ENCODE peak calls at places on chromosomes 12 and 14, in five cellular contexts. B is NCI-H146, K is fibroblast of lung, Y is T47D, C is NCI-H774. J is an unnamed sample.
A peak's percentile ranks its signal among the peaks of the same experiment; 100 is the strongest.

GRCh38 chr12:108722992-108723766 is 8.1 kb downstream of the CORO1C start:
- DNase-seq in K (peak; percentile 96), Y (no peak), C (no peak), B (no peak), J (no peak)

GRCh38 chr12:6383572-6384498 is at the start of gene LTBR:
- DNase-seq in B (peak; percentile 94), C (peak; percentile 64), Y (peak; percentile 88), K (peak; percentile 82), J (peak; percentile 95)

GRCh38 chr12:126286203-126286602 is 1221.0 kb downstream of the AACS start:
- DNase-seq in Y (no peak), C (peak; percentile 96), K (no peak), B (no peak), J (no peak)

GRCh38 chr14:30252800-30253425 is 306.0 kb upstream of the G2E3 start:
- DNase-seq in C (no peak), Y (no peak), B (no peak), K (peak; percentile 53), J (no peak)

GRCh38 chr14:77131206-77131605 is 10.4 kb downstream of the ZDHHC22 start:
- DNase-seq in K (no peak), B (no peak), Y (no peak), C (no peak), J (no peak)

GRCh38 chr12:90028620-90029051 is 320.0 kb upstream of the ATP2B1 start:
- DNase-seq in B (no peak), K (peak; percentile 22), C (no peak), Y (peak; percentile 42), J (no peak)

GRCh38 chr12:30546121-30546520 is 149.5 kb downstream of the IPO8 start:
- DNase-seq in Y (no peak), C (no peak), B (no peak), K (no peak), J (no peak)

GRCh38 chr14:34059925-34060746 is 109.3 kb upstream of the EGLN3 start:
- DNase-seq in B (peak; percentile 35), Y (peak; percentile 87), C (peak; percentile 80), K (peak; percentile 79), J (peak; percentile 82)

GRCh38 chr14:64605926-64606685 is 56.3 kb downstream of the PPP1R36 start:
- DNase-seq in Y (no peak), B (no peak), K (peak; percentile 15), C (no peak), J (no peak)

GRCh38 chr14:92613008-92613658 is 99.6 kb downstream of the RIN3 start:
- DNase-seq in Y (peak; percentile 43), K (peak; percentile 34), B (no peak), C (no peak), J (no peak)

GRCh38 chr12:124590447-124590846 is 23.0 kb upstream of the NCOR2 start:
- DNase-seq in K (no peak), Y (no peak), B (no peak), C (no peak), J (no peak)

GRCh38 chr14:89388853-89389252 is 28.2 kb downstream of the FOXN3 start:
- DNase-seq in Y (peak; percentile 34), K (no peak), B (no peak), C (no peak), J (no peak)

GRCh38 chr14:57487771-57488170 is 5.9 kb downstream of the CCDC198 start:
- DNase-seq in K (peak; percentile 74), C (no peak), Y (no peak), B (no peak), J (no peak)

GRCh38 chr12:106774808-106775524 is 484 bp downstream of the RIC8B start:
- DNase-seq in B (no peak), C (no peak), K (no peak), Y (peak; percentile 10), J (no peak)

GRCh38 chr12:116138380-116138779 is 139.1 kb downstream of the MED13L start:
- DNase-seq in B (no peak), C (no peak), Y (no peak), K (peak; percentile 80), J (no peak)

GRCh38 chr14:41404121-41404520 is 202.6 kb upstream of the LRFN5 start:
- DNase-seq in Y (no peak), B (no peak), K (peak; percentile 11), C (no peak), J (no peak)

GRCh38 chr12:94710933-94711332 is 60.6 kb upstream of the TMCC3 start:
- DNase-seq in B (peak; percentile 13), C (no peak), Y (peak; percentile 32), K (peak; percentile 4), J (no peak)

J was measured in mucosa of gallbladder.